ENCODE peak calls at places on chromosome 16, in seven cellular contexts. X is activated gamma-delta T cell treated with Interleukin-2 at 50 U/mL for 16 hours, M is A172, N is HT-29, O is endothelial cell, L is iris pigment epithelial cell, D is Peyer's patch. P is an unnamed sample.
A peak's percentile ranks its signal among the peaks of the same experiment; 100 is the strongest.

GRCh38 chr16:25063102-25063501 is 47.9 kb upstream of the ARHGAP17 start:
- DNase-seq in L (no peak), M (no peak), N (no peak), O (no peak), D (no peak), X (no peak), P (no peak)

GRCh38 chr16:10831899-10832886 is 13.6 kb upstream of the TVP23A start:
- DNase-seq in X (no peak), O (no peak), M (no peak), N (no peak), L (no peak), D (no peak), P (peak; percentile 60)

GRCh38 chr16:389317-389716 is 7.5 kb upstream of the PGAP6 start:
- DNase-seq in O (no peak), L (no peak), N (no peak), X (no peak), D (no peak), M (no peak), P (no peak)

GRCh38 chr16:31876955-31877828 is 3.6 kb downstream of the ZNF267 start:
- DNase-seq in L (peak; percentile 97), D (no peak), M (peak; percentile 94), O (no peak), X (peak; percentile 46), N (peak; percentile 20), P (no peak)

GRCh38 chr16:15581127-15581815 is 61.7 kb downstream of the MARF1 start:
- DNase-seq in O (no peak), D (no peak), M (no peak), N (peak; percentile 19), X (no peak), L (no peak), P (no peak)

GRCh38 chr16:72134507-72134906 is 37.4 kb downstream of the PMFBP1 start:
- DNase-seq in X (no peak), N (no peak), M (no peak), O (no peak), L (no peak), D (no peak), P (no peak)

GRCh38 chr16:53509906-53510703 is 7.1 kb upstream of the AKTIP start:
- DNase-seq in L (peak; percentile 63), N (peak; percentile 86), M (peak; percentile 60), X (peak; percentile 41), O (peak; percentile 59), D (peak; percentile 65), P (peak; percentile 76)

GRCh38 chr16:48535831-48536599 is 74.0 kb downstream of the N4BP1 start:
- DNase-seq in M (peak; percentile 49), D (no peak), L (peak; percentile 67), X (no peak), O (no peak), N (no peak), P (peak; percentile 40)

GRCh38 chr16:3175157-3176153 is 12.5 kb upstream of the OR1F1 start:
- DNase-seq in O (no peak), N (peak; percentile 64), L (peak; percentile 64), X (no peak), M (peak; percentile 69), D (no peak), P (no peak)

GRCh38 chr16:60077791-60078280 is 1343.7 kb upstream of the GOT2 start:
- DNase-seq in M (no peak), N (no peak), X (no peak), O (no peak), L (no peak), D (no peak), P (no peak)

GRCh38 chr16:3800477-3801270 is 79.8 kb downstream of the CREBBP start:
- DNase-seq in M (no peak), X (no peak), D (no peak), N (no peak), L (no peak), O (no peak), P (no peak)

GRCh38 chr16:53456625-53457024 is 22.4 kb downstream of the RBL2 start:
- DNase-seq in L (no peak), X (peak; percentile 36), D (no peak), M (no peak), O (no peak), N (no peak), P (no peak)

GRCh38 chr16:24980077-24980793 is 34.9 kb downstream of the ARHGAP17 start:
- DNase-seq in L (no peak), N (no peak), M (no peak), D (no peak), X (no peak), O (no peak), P (no peak)

GRCh38 chr16:48384982-48385271 is 286 bp downstream of the SIAH1 start:
- DNase-seq in X (no peak), O (no peak), N (no peak), L (no peak), D (no peak), M (no peak), P (no peak)

GRCh38 chr16:27169511-27170071 is 33.7 kb upstream of the KDM8 start:
- DNase-seq in L (peak; percentile 92), O (no peak), N (peak; percentile 48), D (no peak), M (peak; percentile 91), X (peak; percentile 65), P (peak; percentile 37)

GRCh38 chr16:89841275-89841674 is 13.0 kb downstream of the SPIRE2 start:
- DNase-seq in O (no peak), M (no peak), L (no peak), N (no peak), X (peak; percentile 70), D (no peak), P (peak; percentile 60)

GRCh38 chr16:3164121-3164991 is 23.6 kb upstream of the OR1F1 start:
- DNase-seq in X (no peak), D (no peak), M (no peak), O (no peak), N (no peak), L (no peak), P (no peak)

GRCh38 chr16:3282103-3282746 is 1.1 kb upstream of the ZNF263 start:
- DNase-seq in M (no peak), L (peak; percentile 70), N (peak; percentile 74), D (no peak), O (peak; percentile 60), X (no peak), P (no peak)

GRCh38 chr16:11270602-11271162 is 1.6 kb upstream of the TNP2 start:
- DNase-seq in M (no peak), X (no peak), D (no peak), L (no peak), O (no peak), N (no peak), P (no peak)

GRCh38 chr16:89723279-89724250 is 2.2 kb downstream of the ZNF276 start:
- DNase-seq in M (no peak), O (no peak), D (no peak), X (peak; percentile 89), N (no peak), L (peak; percentile 34), P (no peak)

GRCh38 chr16:84156342-84156784 is 11.3 kb downstream of the DNAAF1 start:
- DNase-seq in M (peak; percentile 54), N (peak; percentile 38), L (no peak), D (no peak), O (no peak), X (no peak), P (no peak)

GRCh38 chr16:86089341-86089900 is 190.5 kb downstream of the IRF8 start:
- DNase-seq in O (no peak), D (peak; percentile 22), M (no peak), L (no peak), N (no peak), X (no peak), P (no peak)

GRCh38 chr16:22727285-22728166 is 86.4 kb upstream of the HS3ST2 start:
- DNase-seq in X (no peak), O (no peak), L (no peak), M (no peak), D (no peak), N (no peak), P (no peak)

GRCh38 chr16:68117884-68118283 is 32.7 kb downstream of the NFATC3 start:
- DNase-seq in L (no peak), M (no peak), O (no peak), X (no peak), D (no peak), N (no peak), P (no peak)

GRCh38 chr16:56262148-56262878 is 71.0 kb downstream of the GNAO1 start:
- DNase-seq in O (no peak), X (peak; percentile 63), D (no peak), L (no peak), M (no peak), N (no peak), P (no peak)

GRCh38 chr16:569445-570254 is at the start of gene PIGQ:
- DNase-seq in X (peak; percentile 52), D (peak; percentile 81), N (peak; percentile 48), O (peak; percentile 45), L (peak; percentile 49), M (peak; percentile 40), P (peak; percentile 98)

GRCh38 chr16:68426355-68426652 is 22.0 kb downstream of the SMPD3 start:
- DNase-seq in L (peak; percentile 27), D (no peak), M (peak; percentile 17), O (no peak), N (peak; percentile 41), X (no peak), P (no peak)

GRCh38 chr16:81458827-81459598 is 14.4 kb downstream of the CMIP start:
- DNase-seq in M (no peak), X (no peak), L (no peak), O (no peak), D (no peak), N (no peak), P (no peak)

GRCh38 chr16:55842369-55843104 is 9.6 kb upstream of the CES1 start:
- DNase-seq in N (peak; percentile 58), X (peak; percentile 8), O (peak; percentile 34), M (peak; percentile 25), D (no peak), L (peak; percentile 40), P (peak; percentile 42)

GRCh38 chr16:11233727-11234376 is 22.2 kb downstream of the SOCS1 start:
- DNase-seq in M (peak; percentile 33), O (no peak), D (no peak), L (no peak), N (no peak), X (peak; percentile 56), P (no peak)

GRCh38 chr16:12065866-12066545 is 89.5 kb downstream of the SNX29 start:
- DNase-seq in D (no peak), L (no peak), X (no peak), M (no peak), O (no peak), N (no peak), P (no peak)

GRCh38 chr16:52747196-52747595 is 200.3 kb upstream of the TOX3 start:
- DNase-seq in X (no peak), O (no peak), M (no peak), L (no peak), N (no peak), D (no peak), P (no peak)